ENCODE peak calls at places on chromosomes 5 and 9, in four cellular contexts. O is K562, Z is GM23338, F is HepG2. R is an unnamed sample.

GRCh38 chr9:14400658-14400995 is 86.7 kb upstream of the NFIB start:
- DNase-seq in Z (peak; percentile 88), O (peak; percentile 60), F (peak; percentile 35), R (peak; percentile 63)

GRCh38 chr9:21803674-21804048 is 1.2 kb downstream of the MTAP start:
- DNase-seq in Z (no peak), O (no peak), F (no peak), R (no peak)

GRCh38 chr5:83256091-83256775 is 178.9 kb downstream of the XRCC4 start:
- DNase-seq in F (no peak), Z (no peak), O (no peak), R (no peak)

GRCh38 chr5:61020415-61020814 is 75.4 kb downstream of the NDUFAF2 start:
- DNase-seq in Z (no peak), F (peak; percentile 5), O (peak; percentile 6), R (no peak)

GRCh38 chr5:39461007-39461682 is 36.4 kb upstream of the DAB2 start:
- DNase-seq in F (no peak), Z (no peak), O (no peak), R (no peak)

GRCh38 chr5:180291234-180291940 is 496 bp downstream of the MAPK9 start:
- DNase-seq in Z (peak; percentile 51), O (peak; percentile 39), F (no peak), R (peak; percentile 40)

GRCh38 chr9:109258619-109259321 is 62.1 kb downstream of the EPB41L4B start:
- DNase-seq in O (no peak), Z (peak; percentile 73), F (no peak), R (peak; percentile 76)

GRCh38 chr9:116939605-116940004 is 252.5 kb downstream of the TRIM32 start:
- DNase-seq in F (no peak), O (no peak), Z (no peak), R (no peak)

GRCh38 chr5:139272471-139273321 is 20.8 kb upstream of the MATR3 start:
- DNase-seq in O (no peak), Z (no peak), F (peak; percentile 73), R (no peak)

GRCh38 chr9:96020822-96021615 is 145.5 kb downstream of the ERCC6L2 start:
- DNase-seq in O (no peak), Z (peak; percentile 67), F (no peak), R (peak; percentile 64)

GRCh38 chr5:110054240-110054639 is 364.5 kb downstream of the MAN2A1 start:
- DNase-seq in Z (peak; percentile 20), F (peak; percentile 9), O (peak; percentile 50), R (peak; percentile 20)

GRCh38 chr5:36153299-36153677 is 1.4 kb downstream of the SKP2 start:
- DNase-seq in O (peak; percentile 9), F (no peak), Z (no peak), R (no peak)

GRCh38 chr9:83059417-83059816 is 3.5 kb downstream of the RASEF start:
- DNase-seq in F (no peak), Z (no peak), O (no peak), R (no peak)

GRCh38 chr9:98227883-98228282 is 27.6 kb downstream of the TBC1D2 start:
- DNase-seq in O (no peak), F (peak; percentile 69), Z (no peak), R (peak; percentile 13)

GRCh38 chr9:111095423-111095822 is 57.2 kb upstream of the LPAR1 start:
- DNase-seq in O (no peak), Z (peak; percentile 13), F (no peak), R (no peak)

GRCh38 chr5:64635056-64635686 is 55.1 kb upstream of the SHISAL2B start:
- DNase-seq in F (no peak), O (peak; percentile 37), Z (peak; percentile 54), R (peak; percentile 27)

GRCh38 chr9:36798350-36799065 is 225.8 kb downstream of the MELK start:
- DNase-seq in F (peak; percentile 24), Z (peak; percentile 33), O (peak; percentile 17), R (peak; percentile 56)

GRCh38 chr5:36777105-36777757 is 99.3 kb upstream of the NIPBL start:
- DNase-seq in O (peak; percentile 40), Z (peak; percentile 86), F (peak; percentile 27), R (peak; percentile 64)

GRCh38 chr5:103667068-103667467 is 104.5 kb upstream of the NUDT12 start:
- DNase-seq in O (no peak), F (no peak), Z (no peak), R (no peak)

GRCh38 chr5:1107167-1108007 is 4.5 kb downstream of the SLC12A7 start:
- DNase-seq in Z (peak; percentile 61), F (peak; percentile 73), O (no peak), R (no peak)

GRCh38 chr5:59532979-59533729 is 360.4 kb downstream of the PDE4D start:
- DNase-seq in F (no peak), Z (no peak), O (no peak), R (no peak)

GRCh38 chr5:67267522-67268232 is 71.1 kb upstream of the CD180 start:
- DNase-seq in Z (no peak), F (no peak), O (no peak), R (peak; percentile 24)

GRCh38 chr5:35674049-35674448 is 56.4 kb downstream of the SPEF2 start:
- DNase-seq in F (no peak), O (no peak), Z (peak; percentile 10), R (no peak)

GRCh38 chr9:78428640-78429039 is 131.7 kb downstream of the PSAT1 start:
- DNase-seq in F (no peak), Z (no peak), O (no peak), R (no peak)

GRCh38 chr5:172886974-172887491 is 53.0 kb downstream of the ERGIC1 start:
- DNase-seq in F (peak; percentile 85), O (no peak), Z (no peak), R (no peak)

GRCh38 chr5:75512383-75513074 is 838 bp downstream of the POLK start:
- DNase-seq in O (peak; percentile 26), Z (no peak), F (peak; percentile 14), R (no peak)

GRCh38 chr5:124628721-124629596 is 117.5 kb downstream of the ZNF608 start:
- DNase-seq in O (peak; percentile 94), Z (no peak), F (peak; percentile 84), R (no peak)

GRCh38 chr9:130137870-130138653 is 34.1 kb upstream of the NCS1 start:
- DNase-seq in F (no peak), Z (peak; percentile 77), O (peak; percentile 88), R (peak; percentile 67)

GRCh38 chr9:114864471-114864870 is 58.6 kb upstream of the TNFSF15 start:
- DNase-seq in F (no peak), O (no peak), Z (no peak), R (no peak)

GRCh38 chr9:126435105-126435504 is 108.5 kb downstream of the MVB12B start:
- DNase-seq in F (no peak), Z (no peak), O (no peak), R (no peak)

GRCh38 chr5:135425641-135426040 is 21.5 kb downstream of the DCANP1 start:
- DNase-seq in Z (no peak), F (no peak), O (no peak), R (no peak)
- TF ChIP-seq EZH2 in Z (no peak), F (no peak), O (no peak), R (no peak)

GRCh38 chr9:101572316-101572715 is 22.5 kb downstream of the PPP3R2 start:
- DNase-seq in F (no peak), O (no peak), Z (peak; percentile 20), R (no peak)
- H3K4me1 ChIP-seq in F (peaks cover 9% of the 10 kb centered on the region), O (peaks cover 32% of the 10 kb centered on the region), Z (peaks cover 38% of the 10 kb centered on the region), R (no peaks in the 10 kb centered on the region)

GRCh38 chr5:159051431-159052281 is 48.1 kb downstream of the EBF1 start:
- DNase-seq in Z (peak; percentile 75), F (no peak), O (no peak), R (peak; percentile 79)

GRCh38 chr5:159050408-159051091 is 49.2 kb downstream of the EBF1 start:
- DNase-seq in O (no peak), Z (no peak), F (no peak), R (peak; percentile 36)

GRCh38 chr5:159048298-159048697 is 51.4 kb downstream of the EBF1 start:
- DNase-seq in Z (no peak), F (no peak), O (no peak), R (no peak)

GRCh38 chr5:159052282-159053011 is 47.3 kb downstream of the EBF1 start:
- DNase-seq in O (no peak), Z (peak; percentile 50), F (no peak), R (peak; percentile 81)

DNA sequence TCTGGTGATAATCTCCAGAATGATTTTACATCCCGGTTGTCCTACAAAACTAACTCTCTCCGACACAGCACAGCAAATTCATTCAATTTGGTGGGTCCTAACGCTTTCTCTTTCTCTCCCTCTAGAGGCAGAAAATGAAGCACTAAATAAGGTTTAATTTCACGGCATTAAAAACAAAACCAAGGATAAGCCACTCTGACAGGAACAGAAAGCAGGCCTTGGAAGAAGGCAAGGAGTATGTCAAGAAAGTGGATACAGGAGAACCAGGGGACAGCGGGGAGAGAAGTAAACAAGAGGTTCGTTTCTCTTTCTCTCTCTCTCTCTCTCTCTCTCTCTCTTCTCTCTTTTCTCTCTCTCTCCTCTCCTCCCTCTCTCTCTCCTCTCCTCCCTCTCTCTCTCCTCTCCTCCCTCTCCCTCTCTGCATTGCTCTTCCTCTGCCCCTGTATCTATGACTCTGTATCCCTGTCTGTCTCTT is 49.8 kb downstream of the EBF1 start:
- DNase-seq in Z (peak; percentile 51), O (no peak), F (no peak), R (no peak)
- TF ChIP-seq EZH2 in Z (no peak), O (no peak), F (no peak), R (no peak)

GRCh38 chr5:72467987-72468386 is 39.2 kb downstream of the ZNF366 start:
- DNase-seq in F (no peak), O (no peak), Z (no peak), R (no peak)

GRCh38 chr5:72465601-72466563 is 41.3 kb downstream of the ZNF366 start:
- DNase-seq in O (no peak), F (no peak), Z (no peak), R (no peak)

GRCh38 chr5:72468606-72469005 is 38.6 kb downstream of the ZNF366 start:
- DNase-seq in O (peak; percentile 63), F (no peak), Z (no peak), R (no peak)

GRCh38 chr5:72465068-72465467 is 42.1 kb downstream of the ZNF366 start:
- DNase-seq in F (no peak), Z (no peak), O (no peak), R (no peak)

GRCh38 chr5:72467421-72467820 is 39.8 kb downstream of the ZNF366 start:
- DNase-seq in O (no peak), Z (no peak), F (no peak), R (no peak)
- H3K4me1 ChIP-seq in O (peaks cover 28% of the 10 kb centered on the region), Z (no peaks in the 10 kb centered on the region), F (no peaks in the 10 kb centered on the region), R (no peaks in the 10 kb centered on the region)

DNA sequence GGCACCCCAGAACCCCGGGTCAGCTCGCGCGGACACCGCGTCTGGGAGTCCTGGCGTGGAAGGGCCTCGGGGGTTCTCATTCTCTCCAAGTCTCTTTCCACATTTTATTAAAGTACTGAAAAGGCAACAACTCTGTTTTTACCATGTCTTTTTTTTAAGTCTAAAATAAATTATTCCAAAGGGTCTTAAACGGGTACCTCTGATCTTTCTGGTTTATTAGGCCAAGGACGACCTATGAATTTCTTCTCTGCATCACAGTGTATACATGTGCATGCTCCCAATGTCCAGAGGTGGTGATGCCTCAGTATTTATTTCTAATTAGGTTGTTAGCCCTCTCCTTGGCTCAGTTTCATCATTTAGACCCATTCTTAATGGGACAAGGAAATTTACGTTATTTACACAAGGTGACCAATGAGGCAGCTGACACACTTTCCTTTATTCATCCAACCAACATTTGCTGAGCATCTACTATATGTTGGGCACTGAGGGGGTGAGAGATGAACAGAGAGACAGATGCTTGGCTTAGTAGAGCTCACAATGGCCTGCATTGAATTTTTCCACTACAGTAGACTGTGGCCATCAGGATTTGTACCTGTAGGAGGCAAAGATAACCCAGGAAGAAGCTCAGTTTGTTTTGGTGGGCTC is 7.6 kb upstream of the OTP start:
- DNase-seq in O (no peak), Z (no peak), F (no peak), R (no peak)
- TF ChIP-seq EZH2 in O (no peak), Z (peak; percentile 80), F (no peak), R (peak; percentile 6)

R was measured in neural progenitor cell.